ENCODE peak calls at places on chromosomes 12 and 14, in seven cellular contexts. E is heart right ventricle; B is CD8-positive, alpha-beta memory T cell; A is IMR-90; F is sigmoid colon; D is right atrium auricular region; X is tibial artery. I is an unnamed sample. For H3K9me3 and H3K4me1, the result is how much of the 10 kb centered on the place peaks cover.

GRCh38 chr12:122527478-122527944 is 462 bp downstream of the KNTC1 start:
- DNase-seq in A (peak), E (no peak), F (no peak), B (no peak), D (no peak), X (no peak), I (no peak)

GRCh38 chr14:101817511-101818001 is 56.0 kb downstream of the PPP2R5C start:
- DNase-seq in X (no peak), A (no peak), B (peak), E (no peak), F (no peak), D (no peak), I (no peak)

GRCh38 chr12:40154381-40154780 is 48.5 kb upstream of the SLC2A13 start:
- DNase-seq in A (no peak), B (no peak), F (no peak), D (no peak), X (no peak), E (no peak), I (no peak)

GRCh38 chr12:7304456-7304855 is 584 bp downstream of the ACSM4 start:
- DNase-seq in B (no peak), X (no peak), D (no peak), E (no peak), F (no peak), A (no peak), I (no peak)

GRCh38 chr14:71320734-71321555 is 413.7 kb downstream of the PCNX1 start:
- DNase-seq in B (peak), F (peak), X (peak), A (peak), D (no peak), E (peak), I (peak)

GRCh38 chr14:94027566-94028449 is 1.7 kb downstream of the OTUB2 start:
- DNase-seq in E (no peak), A (no peak), X (no peak), F (no peak), D (no peak), B (no peak), I (peak)

GRCh38 chr12:87116778-87117177 is 860.6 kb upstream of the MGAT4C start:
- DNase-seq in E (no peak), F (no peak), B (no peak), X (no peak), A (no peak), D (no peak), I (no peak)

GRCh38 chr12:78260976-78261375 is 430.3 kb downstream of the NAV3 start:
- DNase-seq in A (no peak), E (no peak), B (no peak), D (no peak), X (no peak), F (no peak), I (peak)

GRCh38 chr14:105087308-105087962 is 22.2 kb upstream of the GPR132 start:
- DNase-seq in X (peak), F (peak), B (no peak), D (no peak), E (peak), A (peak), I (peak)

GRCh38 chr12:126343352-126343751 is 1278.1 kb downstream of the AACS start:
- DNase-seq in D (no peak), E (no peak), X (no peak), A (no peak), B (no peak), F (no peak), I (no peak)

GRCh38 chr12:126338031-126338441 is 1272.8 kb downstream of the AACS start:
- DNase-seq in B (no peak), D (no peak), F (no peak), A (no peak), E (no peak), X (no peak), I (no peak)

GRCh38 chr12:126342866-126343265 is 1277.6 kb downstream of the AACS start:
- DNase-seq in E (no peak), B (no peak), A (no peak), F (no peak), X (no peak), D (no peak), I (no peak)

DNA sequence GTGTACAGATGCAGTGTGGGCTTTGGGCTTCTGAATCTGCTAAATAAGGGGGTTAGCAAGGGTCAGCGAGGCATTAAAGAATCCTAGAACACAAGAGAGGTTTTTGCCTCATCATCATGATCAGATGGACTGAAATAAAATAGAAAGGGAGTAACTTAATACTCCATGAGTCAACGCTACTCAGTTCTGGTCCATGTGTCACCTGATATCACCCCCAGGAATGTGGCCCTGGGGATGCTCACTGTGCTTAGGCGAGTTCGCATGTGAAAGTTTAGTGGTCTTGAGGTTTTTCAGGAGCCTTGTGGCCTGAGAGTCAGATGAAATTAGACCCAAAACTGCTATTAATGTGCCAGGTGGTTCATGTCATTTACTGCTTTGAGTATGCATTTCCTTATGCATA is 1272.3 kb downstream of the AACS start:
- DNase-seq in E (no peak), X (no peak), B (no peak), D (no peak), A (no peak), F (no peak), I (no peak)
- H3K9me3 ChIP-seq in E (under half), X (under half), B (under half), D (under half), A (under half), F (under half), I (under half)

GRCh38 chr14:65026526-65026925 is 39.8 kb downstream of the FNTB start:
- DNase-seq in A (no peak), E (no peak), B (no peak), D (no peak), F (no peak), X (no peak), I (no peak)
- H3K27ac ChIP-seq in A (no peak), E (no peak), B (no peak), D (no peak), F (peak), X (no peak), I (no peak)

GRCh38 chr12:3222306-3222705 is 145.1 kb downstream of the TSPAN9 start:
- DNase-seq in E (no peak), D (no peak), X (no peak), A (no peak), B (no peak), F (no peak), I (no peak)
- H3K4me1 ChIP-seq in E (half or more), D (half or more), X (under half), A (under half), B (under half), F (under half), I (half or more)

GRCh38 chr12:34386621-34387255 is 364.4 kb downstream of the ALG10 start:
- DNase-seq in B (no peak), D (no peak), E (no peak), X (no peak), F (no peak), A (no peak), I (peak)
- H3K9me3 ChIP-seq in B (under half), D (under half), E (under half), X (half or more), F (under half), A (half or more), I (under half)

DNA sequence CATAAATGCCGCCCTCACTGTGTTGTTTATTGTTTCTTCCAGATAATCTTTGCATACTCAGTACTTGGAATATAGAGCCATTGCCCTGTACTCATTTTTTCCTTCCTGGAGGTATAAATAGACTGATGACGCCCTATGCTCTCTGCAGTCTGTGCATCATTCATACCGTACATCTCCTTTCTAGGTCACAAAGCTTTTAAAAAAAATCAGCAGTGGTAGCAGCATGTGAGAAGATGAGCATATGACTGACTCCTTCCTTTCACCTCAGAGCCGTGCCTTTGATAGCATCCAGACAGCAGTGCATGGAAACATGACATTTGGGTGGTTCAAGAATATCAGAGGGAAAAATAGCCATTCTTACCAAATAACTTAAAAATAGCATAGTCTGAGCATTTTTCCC is 77.4 kb downstream of the PDE3A start:
- DNase-seq in D (no peak), E (no peak), B (no peak), X (no peak), F (no peak), A (peak), I (no peak)
- H3K27ac ChIP-seq in D (peak), E (peak), B (no peak), X (peak), F (peak), A (no peak), I (no peak)

GRCh38 chr12:26791328-26791791 is 41.6 kb downstream of the ITPR2 start:
- DNase-seq in E (no peak), B (no peak), A (peak), F (no peak), D (no peak), X (no peak), I (no peak)
- H3K4me1 ChIP-seq in E (under half), B (under half), A (under half), F (half or more), D (under half), X (under half), I (under half)

I was measured in upper lobe of left lung.